ENCODE peak calls at places on chromosomes 7 and 10, in five cellular contexts. K, G, E, Z and J are unnamed samples.

GRCh38 chr7:2530076-2530967 is 10.7 kb downstream of the LFNG start:
- DNase-seq in K (peak), G (peak), E (peak), Z (no peak), J (no peak)

GRCh38 chr7:4962872-4963775 is 4.1 kb upstream of the MMD2 start:
- DNase-seq in K (no peak), Z (no peak), E (no peak), G (no peak), J (no peak)

GRCh38 chr7:17930546-17930945 is 9.7 kb downstream of the SNX13 start:
- DNase-seq in E (no peak), Z (no peak), K (no peak), G (no peak), J (no peak)

GRCh38 chr10:14573666-14574261 is 200.9 kb downstream of the FAM107B start:
- DNase-seq in Z (no peak), E (no peak), K (no peak), G (peak), J (no peak)

GRCh38 chr10:20133669-20134189 is 317.5 kb downstream of the PLXDC2 start:
- DNase-seq in K (no peak), E (no peak), Z (no peak), G (no peak), J (no peak)

GRCh38 chr7:23334482-23335056 is 35.4 kb downstream of the MALSU1 start:
- DNase-seq in E (no peak), G (peak), K (no peak), Z (no peak), J (peak)

GRCh38 chr7:159211540-159212182 is 67.0 kb upstream of the VIPR2 start:
- DNase-seq in Z (no peak), E (no peak), G (no peak), K (no peak), J (no peak)

GRCh38 chr7:40551685-40552576 is 417.1 kb downstream of the SUGCT start:
- DNase-seq in Z (no peak), K (no peak), G (peak), E (no peak), J (no peak)

GRCh38 chr7:129367349-129367699 is 66.9 kb upstream of the STRIP2 start:
- DNase-seq in K (no peak), G (no peak), E (no peak), Z (no peak), J (no peak)

GRCh38 chr10:99912057-99912456 is 97.7 kb downstream of the DNMBP start:
- DNase-seq in E (no peak), Z (no peak), K (no peak), G (no peak), J (no peak)

GRCh38 chr10:72259491-72260214 is 14.1 kb upstream of the DDIT4 start:
- DNase-seq in K (no peak), E (no peak), Z (no peak), G (no peak), J (no peak)

GRCh38 chr7:43905209-43905946 is 1.0 kb downstream of the URGCP start:
- DNase-seq in E (peak), K (no peak), Z (no peak), G (peak), J (no peak)

GRCh38 chr10:132832186-132832983 is 46.4 kb upstream of the NKX6-2 start:
- DNase-seq in E (no peak), K (no peak), G (no peak), Z (no peak), J (no peak)

GRCh38 chr10:22640351-22640750 is 74.0 kb downstream of the PIP4K2A start:
- DNase-seq in E (no peak), Z (no peak), K (no peak), G (no peak), J (no peak)

GRCh38 chr10:62048919-62049636 is 147.6 kb downstream of the ARID5B start:
- DNase-seq in Z (peak), E (peak), G (peak), K (peak), J (peak)